ENCODE peak calls at places on chromosomes 5 and 9, in four cellular contexts. J is DMS53, R is cardiac fibroblast, S is NCI-H774. C is an unnamed sample.

GRCh38 chr5:130496215-130496614 is 592.0 kb downstream of the CHSY3 start:
- DNase-seq in J (peak; percentile 50), S (no peak), R (no peak), C (no peak)

GRCh38 chr9:18499987-18500386 is 26.0 kb downstream of the ADAMTSL1 start:
- DNase-seq in S (no peak), J (no peak), R (no peak), C (no peak)

GRCh38 chr9:121725008-121725795 is 73.8 kb downstream of the DAB2IP start:
- DNase-seq in S (peak; percentile 76), R (peak; percentile 99), J (peak; percentile 13), C (peak; percentile 97)

GRCh38 chr9:98807070-98807810 is at the start of gene GALNT12:
- DNase-seq in S (peak; percentile 52), R (no peak), J (peak; percentile 50), C (no peak)

GRCh38 chr9:116951588-116952433 is 264.7 kb downstream of the TRIM32 start:
- DNase-seq in S (no peak), J (no peak), R (peak; percentile 75), C (no peak)

GRCh38 chr9:131203438-131204219 is 72.7 kb downstream of the FAM78A start:
- DNase-seq in R (no peak), S (no peak), J (no peak), C (peak; percentile 11)

GRCh38 chr5:14420136-14420808 is 161.3 kb upstream of the OTULINL start:
- DNase-seq in R (peak; percentile 56), J (no peak), S (no peak), C (no peak)

GRCh38 chr5:168334161-168335094 is 43.0 kb downstream of the WWC1 start:
- DNase-seq in S (no peak), R (peak; percentile 12), J (no peak), C (no peak)

GRCh38 chr9:134898319-134898718 is 17.7 kb downstream of the FCN2 start:
- DNase-seq in J (no peak), S (no peak), R (no peak), C (no peak)

GRCh38 chr9:95434116-95435073 is 82.4 kb downstream of the PTCH1 start:
- DNase-seq in J (no peak), R (peak; percentile 34), S (no peak), C (no peak)

GRCh38 chr5:77101298-77101697 is 14.2 kb upstream of the ZBED3 start:
- DNase-seq in R (peak; percentile 64), S (no peak), J (no peak), C (no peak)

GRCh38 chr5:96331210-96331609 is 101.8 kb downstream of the PCSK1 start:
- DNase-seq in S (no peak), J (no peak), R (peak; percentile 70), C (peak; percentile 57)

GRCh38 chr5:117872798-117873368 is 1115.5 kb downstream of the DTWD2 start:
- DNase-seq in J (no peak), R (no peak), S (no peak), C (no peak)

GRCh38 chr5:96336351-96336985 is 96.6 kb downstream of the PCSK1 start:
- DNase-seq in J (peak; percentile 89), S (peak; percentile 66), R (peak; percentile 97), C (peak; percentile 92)

GRCh38 chr5:68803881-68804319 is 289.9 kb upstream of the SLC30A5 start:
- DNase-seq in S (no peak), J (no peak), R (no peak), C (no peak)

GRCh38 chr5:159106193-159106568 is 6.5 kb upstream of the EBF1 start:
- DNase-seq in R (no peak), J (peak; percentile 69), S (no peak), C (no peak)

GRCh38 chr9:113431181-113431580 is 20.6 kb downstream of the C9orf43 start:
- DNase-seq in S (no peak), R (no peak), J (no peak), C (peak; percentile 89)

GRCh38 chr9:21710792-21711191 is 91.6 kb upstream of the MTAP start:
- DNase-seq in J (no peak), R (peak; percentile 70), S (no peak), C (no peak)

GRCh38 chr9:22067196-22067595 is 58.1 kb upstream of the CDKN2B start:
- DNase-seq in R (no peak), J (no peak), S (no peak), C (no peak)

GRCh38 chr5:114412509-114413171 is 50.8 kb downstream of the KCNN2 start:
- DNase-seq in J (no peak), R (peak; percentile 20), S (no peak), C (no peak)

GRCh38 chr5:179504191-179504590 is 46.2 kb upstream of the RUFY1 start:
- DNase-seq in J (no peak), S (no peak), R (no peak), C (no peak)

GRCh38 chr5:177440211-177440989 is 6.2 kb upstream of the PRR7 start:
- DNase-seq in J (no peak), R (no peak), S (no peak), C (no peak)

GRCh38 chr5:86757824-86758223 is 140.1 kb downstream of the COX7C start:
- DNase-seq in J (no peak), R (no peak), S (no peak), C (no peak)

GRCh38 chr9:74762950-74763349 is 124.8 kb downstream of the TRPM6 start:
- DNase-seq in J (no peak), S (no peak), R (no peak), C (no peak)

GRCh38 chr9:89116064-89116817 is 62.4 kb downstream of the SHC3 start:
- DNase-seq in J (no peak), S (no peak), R (peak; percentile 97), C (no peak)